ENCODE peak calls at places on chromosomes 6 and 20, in nine cellular contexts. One of them, this sample, is unnamed.

GRCh38 chr6:72248621-72249020 is 362.3 kb downstream of the RIMS1 start:
- DNase-seq in GM23248: no peak
- DNase-seq in WTC11: no peak
- DNase-seq in PC-3: no peak
- DNase-seq in lung microvascular endothelial cell: no peak
- DNase-seq in kidney glomerular epithelial cell: no peak
- DNase-seq in stimulated activated CD8-positive, alpha-beta memory T cell treated with anti-CD3 and anti-CD28 coated beads, Interleukin-15, amount 100 ng/mL, for 4 hours: no peak
- DNase-seq in tibial artery: no peak
- DNase-seq in progenitor cell of endocrine pancreas: no peak
- DNase-seq in this sample: no peak

GRCh38 chr6:74249658-74250057 is 553.7 kb downstream of the CD109 start:
- DNase-seq in GM23248: peak; percentile 39
- DNase-seq in WTC11: no peak
- DNase-seq in PC-3: peak; percentile 25
- DNase-seq in lung microvascular endothelial cell: peak; percentile 59
- DNase-seq in kidney glomerular epithelial cell: peak; percentile 52
- DNase-seq in stimulated activated CD8-positive, alpha-beta memory T cell treated with anti-CD3 and anti-CD28 coated beads, Interleukin-15, amount 100 ng/mL, for 4 hours: no peak
- DNase-seq in tibial artery: no peak
- DNase-seq in progenitor cell of endocrine pancreas: no peak
- DNase-seq in this sample: no peak

GRCh38 chr6:39664173-39664572 is 61.0 kb downstream of the KIF6 start:
- DNase-seq in GM23248: no peak
- DNase-seq in WTC11: no peak
- DNase-seq in PC-3: no peak
- DNase-seq in lung microvascular endothelial cell: no peak
- DNase-seq in kidney glomerular epithelial cell: no peak
- DNase-seq in stimulated activated CD8-positive, alpha-beta memory T cell treated with anti-CD3 and anti-CD28 coated beads, Interleukin-15, amount 100 ng/mL, for 4 hours: no peak
- DNase-seq in tibial artery: no peak
- DNase-seq in progenitor cell of endocrine pancreas: no peak
- DNase-seq in this sample: no peak

GRCh38 chr6:24740861-24741260 is 21.9 kb upstream of the C6orf62 start:
- DNase-seq in GM23248: peak; percentile 60
- DNase-seq in WTC11: no peak
- DNase-seq in PC-3: peak; percentile 10
- DNase-seq in lung microvascular endothelial cell: peak; percentile 2
- DNase-seq in kidney glomerular epithelial cell: no peak
- DNase-seq in stimulated activated CD8-positive, alpha-beta memory T cell treated with anti-CD3 and anti-CD28 coated beads, Interleukin-15, amount 100 ng/mL, for 4 hours: no peak
- DNase-seq in tibial artery: no peak
- DNase-seq in progenitor cell of endocrine pancreas: no peak
- DNase-seq in this sample: no peak

GRCh38 chr6:91539451-91539850 is 952.6 kb upstream of the MAP3K7 start:
- DNase-seq in GM23248: no peak
- DNase-seq in WTC11: no peak
- DNase-seq in PC-3: no peak
- DNase-seq in lung microvascular endothelial cell: no peak
- DNase-seq in kidney glomerular epithelial cell: no peak
- DNase-seq in stimulated activated CD8-positive, alpha-beta memory T cell treated with anti-CD3 and anti-CD28 coated beads, Interleukin-15, amount 100 ng/mL, for 4 hours: no peak
- DNase-seq in tibial artery: no peak
- DNase-seq in progenitor cell of endocrine pancreas: no peak
- DNase-seq in this sample: no peak

GRCh38 chr6:134830945-134831344 is 119.0 kb downstream of the ALDH8A1 start:
- DNase-seq in GM23248: no peak
- DNase-seq in WTC11: no peak
- DNase-seq in PC-3: no peak
- DNase-seq in lung microvascular endothelial cell: no peak
- DNase-seq in kidney glomerular epithelial cell: no peak
- DNase-seq in stimulated activated CD8-positive, alpha-beta memory T cell treated with anti-CD3 and anti-CD28 coated beads, Interleukin-15, amount 100 ng/mL, for 4 hours: no peak
- DNase-seq in tibial artery: no peak
- DNase-seq in progenitor cell of endocrine pancreas: no peak
- DNase-seq in this sample: no peak

GRCh38 chr6:147205690-147206600 is 1.7 kb downstream of the STXBP5 start:
- DNase-seq in GM23248: peak; percentile 42
- DNase-seq in WTC11: no peak
- DNase-seq in PC-3: no peak
- DNase-seq in lung microvascular endothelial cell: no peak
- DNase-seq in kidney glomerular epithelial cell: peak; percentile 43
- DNase-seq in stimulated activated CD8-positive, alpha-beta memory T cell treated with anti-CD3 and anti-CD28 coated beads, Interleukin-15, amount 100 ng/mL, for 4 hours: no peak
- DNase-seq in tibial artery: no peak
- DNase-seq in progenitor cell of endocrine pancreas: no peak
- DNase-seq in this sample: peak; percentile 83

GRCh38 chr6:139590206-139590605 is 215.8 kb upstream of the CITED2 start:
- DNase-seq in GM23248: no peak
- DNase-seq in WTC11: no peak
- DNase-seq in PC-3: no peak
- DNase-seq in lung microvascular endothelial cell: no peak
- DNase-seq in kidney glomerular epithelial cell: no peak
- DNase-seq in stimulated activated CD8-positive, alpha-beta memory T cell treated with anti-CD3 and anti-CD28 coated beads, Interleukin-15, amount 100 ng/mL, for 4 hours: no peak
- DNase-seq in tibial artery: no peak
- DNase-seq in progenitor cell of endocrine pancreas: no peak
- DNase-seq in this sample: no peak

GRCh38 chr20:44324343-44324742 is 12.5 kb upstream of the R3HDML start:
- DNase-seq in GM23248: peak; percentile 18
- DNase-seq in WTC11: no peak
- DNase-seq in PC-3: no peak
- DNase-seq in lung microvascular endothelial cell: no peak
- DNase-seq in kidney glomerular epithelial cell: no peak
- DNase-seq in stimulated activated CD8-positive, alpha-beta memory T cell treated with anti-CD3 and anti-CD28 coated beads, Interleukin-15, amount 100 ng/mL, for 4 hours: no peak
- DNase-seq in tibial artery: no peak
- DNase-seq in progenitor cell of endocrine pancreas: no peak
- DNase-seq in this sample: no peak

GRCh38 chr20:17655286-17655651 is 26.8 kb downstream of the RRBP1 start:
- DNase-seq in GM23248: peak; percentile 53
- DNase-seq in WTC11: no peak
- DNase-seq in PC-3: no peak
- DNase-seq in lung microvascular endothelial cell: no peak
- DNase-seq in kidney glomerular epithelial cell: no peak
- DNase-seq in stimulated activated CD8-positive, alpha-beta memory T cell treated with anti-CD3 and anti-CD28 coated beads, Interleukin-15, amount 100 ng/mL, for 4 hours: no peak
- DNase-seq in tibial artery: peak; percentile 38
- DNase-seq in progenitor cell of endocrine pancreas: no peak
- DNase-seq in this sample: peak; percentile 57

GRCh38 chr6:15874351-15874750 is 211.5 kb upstream of the DTNBP1 start:
- DNase-seq in GM23248: no peak
- DNase-seq in WTC11: no peak
- DNase-seq in PC-3: no peak
- DNase-seq in lung microvascular endothelial cell: no peak
- DNase-seq in kidney glomerular epithelial cell: no peak
- DNase-seq in stimulated activated CD8-positive, alpha-beta memory T cell treated with anti-CD3 and anti-CD28 coated beads, Interleukin-15, amount 100 ng/mL, for 4 hours: no peak
- DNase-seq in tibial artery: no peak
- DNase-seq in progenitor cell of endocrine pancreas: no peak
- DNase-seq in this sample: no peak

GRCh38 chr6:132648356-132648755 is 10.6 kb downstream of the TAAR1 start:
- DNase-seq in GM23248: peak; percentile 57
- DNase-seq in WTC11: no peak
- DNase-seq in PC-3: peak; percentile 75
- DNase-seq in lung microvascular endothelial cell: no peak
- DNase-seq in kidney glomerular epithelial cell: no peak
- DNase-seq in stimulated activated CD8-positive, alpha-beta memory T cell treated with anti-CD3 and anti-CD28 coated beads, Interleukin-15, amount 100 ng/mL, for 4 hours: no peak
- DNase-seq in tibial artery: no peak
- DNase-seq in progenitor cell of endocrine pancreas: no peak
- DNase-seq in this sample: peak; percentile 52

GRCh38 chr6:43763133-43763797 is 6.7 kb upstream of the VEGFA start:
- DNase-seq in GM23248: no peak
- DNase-seq in WTC11: peak; percentile 12
- DNase-seq in PC-3: no peak
- DNase-seq in lung microvascular endothelial cell: no peak
- DNase-seq in kidney glomerular epithelial cell: no peak
- DNase-seq in stimulated activated CD8-positive, alpha-beta memory T cell treated with anti-CD3 and anti-CD28 coated beads, Interleukin-15, amount 100 ng/mL, for 4 hours: no peak
- DNase-seq in tibial artery: peak; percentile 13
- DNase-seq in progenitor cell of endocrine pancreas: no peak
- DNase-seq in this sample: peak; percentile 76

GRCh38 chr6:36358235-36358915 is 21.7 kb upstream of the BNIP5 start:
- DNase-seq in GM23248: no peak
- DNase-seq in WTC11: no peak
- DNase-seq in PC-3: no peak
- DNase-seq in lung microvascular endothelial cell: peak; percentile 69
- DNase-seq in kidney glomerular epithelial cell: no peak
- DNase-seq in stimulated activated CD8-positive, alpha-beta memory T cell treated with anti-CD3 and anti-CD28 coated beads, Interleukin-15, amount 100 ng/mL, for 4 hours: no peak
- DNase-seq in tibial artery: no peak
- DNase-seq in progenitor cell of endocrine pancreas: no peak
- DNase-seq in this sample: peak; percentile 74

GRCh38 chr6:128963561-128963960 is 80.6 kb downstream of the LAMA2 start:
- DNase-seq in GM23248: peak; percentile 69
- DNase-seq in WTC11: no peak
- DNase-seq in PC-3: no peak
- DNase-seq in lung microvascular endothelial cell: no peak
- DNase-seq in kidney glomerular epithelial cell: no peak
- DNase-seq in stimulated activated CD8-positive, alpha-beta memory T cell treated with anti-CD3 and anti-CD28 coated beads, Interleukin-15, amount 100 ng/mL, for 4 hours: no peak
- DNase-seq in tibial artery: no peak
- DNase-seq in progenitor cell of endocrine pancreas: no peak
- DNase-seq in this sample: no peak

GRCh38 chr20:38275815-38276550 is 15.4 kb upstream of the KIAA1755 start:
- DNase-seq in GM23248: peak; percentile 83
- DNase-seq in WTC11: no peak
- DNase-seq in PC-3: peak; percentile 92
- DNase-seq in lung microvascular endothelial cell: peak; percentile 93
- DNase-seq in kidney glomerular epithelial cell: peak; percentile 5
- DNase-seq in stimulated activated CD8-positive, alpha-beta memory T cell treated with anti-CD3 and anti-CD28 coated beads, Interleukin-15, amount 100 ng/mL, for 4 hours: no peak
- DNase-seq in tibial artery: peak; percentile 19
- DNase-seq in progenitor cell of endocrine pancreas: no peak
- DNase-seq in this sample: peak; percentile 59